ENCODE peak calls at places on chromosomes 12 and 14, in seven cellular contexts. I, J, E, R, P, L and N are unnamed samples.

GRCh38 chr14:24207625-24208024 is 2.1 kb downstream of the TSSK4 start:
- DNase-seq in L (no peak), P (no peak), E (no peak), J (no peak), R (no peak), I (no peak), N (no peak)

GRCh38 chr12:25269701-25270100 is 19.0 kb upstream of the KRAS start:
- DNase-seq in P (no peak), I (no peak), E (no peak), J (no peak), L (no peak), R (no peak), N (no peak)

GRCh38 chr14:71554959-71555612 is 377.1 kb upstream of the RGS6 start:
- DNase-seq in I (no peak), L (no peak), E (no peak), P (no peak), R (no peak), J (no peak), N (no peak)

GRCh38 chr14:89231426-89232113 is 185.5 kb downstream of the FOXN3 start:
- DNase-seq in R (no peak), P (no peak), I (no peak), J (no peak), L (no peak), E (no peak), N (no peak)

GRCh38 chr12:53380797-53381738 is 1.1 kb downstream of the SP1 start:
- DNase-seq in J (no peak), I (peak), P (no peak), E (peak), R (no peak), L (no peak), N (no peak)

GRCh38 chr12:94147991-94148840 is at the start of gene PLXNC1:
- DNase-seq in J (no peak), P (peak), I (peak), E (no peak), R (peak), L (peak), N (peak)

GRCh38 chr14:73492661-73493060 is 1.9 kb downstream of the RIOX1 start:
- DNase-seq in P (no peak), L (no peak), E (no peak), J (no peak), R (no peak), I (no peak), N (no peak)

GRCh38 chr14:59018460-59018859 is 170.0 kb upstream of the DAAM1 start:
- DNase-seq in R (no peak), P (no peak), J (no peak), E (no peak), L (no peak), I (no peak), N (no peak)

GRCh38 chr14:40093800-40094199 is 661.6 kb upstream of the FBXO33 start:
- DNase-seq in L (no peak), P (no peak), E (no peak), J (no peak), I (no peak), R (no peak), N (no peak)

GRCh38 chr14:53412819-53413664 is 259.9 kb upstream of the DDHD1 start:
- DNase-seq in E (peak), P (no peak), L (no peak), R (peak), J (no peak), I (no peak), N (no peak)

GRCh38 chr14:72892103-72892878 is 1.6 kb downstream of the DPF3 start:
- DNase-seq in E (peak), L (no peak), P (no peak), I (no peak), J (no peak), R (no peak), N (no peak)

GRCh38 chr12:108371801-108372344 is 32.8 kb upstream of the CMKLR1 start:
- DNase-seq in I (no peak), J (no peak), R (no peak), L (no peak), P (no peak), E (no peak), N (no peak)

GRCh38 chr14:55884819-55885218 is 233.4 kb upstream of the PELI2 start:
- DNase-seq in J (no peak), P (no peak), E (no peak), R (no peak), I (no peak), L (no peak), N (no peak)

GRCh38 chr12:25254271-25254880 is 3.6 kb upstream of the KRAS start:
- DNase-seq in E (no peak), I (no peak), L (no peak), J (no peak), R (no peak), P (no peak), N (no peak)

GRCh38 chr12:65454115-65454823 is 175.8 kb downstream of the MSRB3 start:
- DNase-seq in I (no peak), P (no peak), L (no peak), R (no peak), J (no peak), E (no peak), N (no peak)

GRCh38 chr12:113892556-113892955 is 73.6 kb downstream of the RBM19 start:
- DNase-seq in E (no peak), P (no peak), I (no peak), R (no peak), J (no peak), L (no peak), N (no peak)

GRCh38 chr12:57772429-57773322 is at the start of gene EEF1AKMT3:
- DNase-seq in E (peak), L (peak), J (no peak), P (peak), I (peak), R (no peak), N (peak)

GRCh38 chr12:23504043-23504442 is 445.4 kb downstream of the SOX5 start:
- DNase-seq in I (no peak), P (no peak), L (no peak), E (no peak), R (no peak), J (no peak), N (no peak)

GRCh38 chr14:102560436-102561261 is 31.8 kb upstream of the RCOR1 start:
- DNase-seq in P (no peak), E (no peak), J (no peak), L (no peak), I (no peak), R (no peak), N (no peak)
- TF ChIP-seq POLR2A in P (no peak), E (no peak), J (no peak), L (no peak), I (no peak), R (no peak), N (no peak)

DNA sequence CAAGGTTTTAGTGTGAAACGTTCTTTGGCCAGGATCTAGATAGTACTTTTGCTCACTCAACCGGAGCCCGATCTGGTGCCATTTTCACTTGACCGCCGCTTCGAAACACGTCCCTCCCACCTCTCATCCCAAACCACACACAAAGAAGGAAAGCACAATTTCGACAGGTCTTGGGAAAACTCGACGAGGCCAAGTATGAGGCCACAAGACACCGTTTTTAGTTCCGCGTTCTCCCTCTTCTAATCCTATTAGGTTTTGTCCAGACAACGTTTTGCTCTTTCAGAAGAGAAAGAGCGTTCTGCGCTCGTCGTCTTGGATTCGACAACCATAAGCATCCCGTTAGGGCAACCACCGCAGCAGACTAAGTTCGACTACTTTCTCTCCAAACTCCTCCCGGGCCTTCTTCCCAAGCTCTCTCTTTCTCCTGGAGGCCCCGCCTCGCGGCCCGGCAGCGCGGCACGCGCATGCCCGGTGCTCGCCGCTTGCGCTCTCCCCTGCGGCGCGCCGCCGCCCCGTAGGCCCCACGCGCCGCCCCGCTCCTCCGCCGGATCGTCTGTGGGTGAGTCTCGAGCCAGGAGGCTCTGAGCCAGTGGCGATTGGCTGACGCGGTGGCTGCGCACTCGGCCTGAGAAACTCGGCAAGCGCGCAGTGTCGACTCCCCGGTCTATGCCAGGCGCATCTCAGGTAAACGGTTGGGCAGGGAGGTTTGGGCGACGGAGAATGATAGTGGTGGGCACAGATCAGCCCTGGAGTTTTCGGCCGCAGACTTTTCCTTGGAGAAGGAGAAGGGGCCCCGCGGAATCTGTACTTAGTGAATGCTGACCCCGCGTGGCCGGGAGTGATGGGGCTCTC is at the start of gene MIPOL1:
- DNase-seq in R (peak), J (peak), I (peak), E (peak), P (peak), L (peak), N (peak)
- TF ChIP-seq POLR2A in R (peak), J (peak), I (no peak), E (peak), P (peak), L (peak), N (no peak)

DNA sequence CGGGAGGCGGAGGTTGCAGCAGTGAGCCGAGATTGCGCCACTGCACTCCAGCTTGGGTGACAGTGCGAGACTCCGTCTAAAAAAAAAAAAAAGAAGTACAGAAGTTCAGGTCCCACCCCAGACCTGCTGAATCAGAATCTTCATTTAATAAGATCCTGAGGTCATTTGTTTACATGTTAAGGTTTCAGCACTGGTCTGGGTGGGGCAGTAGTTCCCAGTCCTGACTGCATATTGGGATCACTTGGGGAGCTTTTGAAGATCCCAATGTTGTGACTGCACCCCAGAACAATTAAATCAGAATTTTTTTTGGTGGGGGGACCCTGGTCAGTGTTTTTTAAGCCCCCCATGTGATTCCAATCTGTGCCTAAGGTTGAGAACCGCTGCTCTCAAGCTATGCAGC is 11.7 kb upstream of the COL2A1 start:
- DNase-seq in L (no peak), J (no peak), I (no peak), P (no peak), R (no peak), E (no peak), N (no peak)
- TF ChIP-seq POLR2A in L (no peak), J (no peak), I (no peak), P (no peak), R (no peak), E (no peak), N (no peak)

GRCh38 chr12:6464531-6464930 is 5.9 kb downstream of the VAMP1 start:
- DNase-seq in L (no peak), J (no peak), I (no peak), P (no peak), R (no peak), E (no peak), N (no peak)
- TF ChIP-seq POLR2A in L (no peak), J (no peak), I (no peak), P (no peak), R (no peak), E (no peak), N (no peak)